ENCODE peak calls at places on chromosome 3, in five cellular contexts. One of them, this sample, is unnamed.

GRCh38 chr3:177713921-177714900 is 516.9 kb upstream of the TBL1XR1 start:
- DNase-seq in AG10803: peak
- DNase-seq in NB4: no peak
- DNase-seq in fibroblast of the aortic adventitia: peak
- DNase-seq in fibroblast of pulmonary artery: no peak
- DNase-seq in this sample: no peak

GRCh38 chr3:180433172-180433571 is 168.8 kb upstream of the TTC14 start:
- DNase-seq in NB4: no peak
- DNase-seq in AG10803: peak
- DNase-seq in fibroblast of pulmonary artery: peak
- DNase-seq in fibroblast of the aortic adventitia: peak
- DNase-seq in this sample: peak

GRCh38 chr3:31960793-31961431 is 20.1 kb downstream of the OSBPL10 start:
- DNase-seq in NB4: no peak
- DNase-seq in fibroblast of the aortic adventitia: peak
- DNase-seq in AG10803: peak
- DNase-seq in fibroblast of pulmonary artery: peak
- DNase-seq in this sample: peak

GRCh38 chr3:64074091-64074490 is 50.8 kb upstream of the PSMD6 start:
- DNase-seq in fibroblast of pulmonary artery: peak
- DNase-seq in AG10803: peak
- DNase-seq in fibroblast of the aortic adventitia: peak
- DNase-seq in NB4: peak
- DNase-seq in this sample: peak

GRCh38 chr3:119778176-119778575 is 3.7 kb upstream of the NR1I2 start:
- DNase-seq in fibroblast of the aortic adventitia: no peak
- DNase-seq in AG10803: no peak
- DNase-seq in NB4: no peak
- DNase-seq in fibroblast of pulmonary artery: no peak
- DNase-seq in this sample: no peak

GRCh38 chr3:74897006-74897405 is 282.5 kb upstream of the CNTN3 start:
- DNase-seq in AG10803: peak
- DNase-seq in fibroblast of pulmonary artery: no peak
- DNase-seq in NB4: peak
- DNase-seq in fibroblast of the aortic adventitia: no peak
- DNase-seq in this sample: peak

GRCh38 chr3:130932979-130933378 is 39.1 kb downstream of the ATP2C1 start:
- DNase-seq in AG10803: no peak
- DNase-seq in NB4: no peak
- DNase-seq in fibroblast of pulmonary artery: no peak
- DNase-seq in fibroblast of the aortic adventitia: no peak
- DNase-seq in this sample: no peak

GRCh38 chr3:55461896-55462295 is 25.2 kb downstream of the WNT5A start:
- DNase-seq in AG10803: peak
- DNase-seq in fibroblast of the aortic adventitia: peak
- DNase-seq in fibroblast of pulmonary artery: peak
- DNase-seq in NB4: no peak
- DNase-seq in this sample: peak

GRCh38 chr3:109819786-109820185 is 482.4 kb upstream of the DPPA4 start:
- DNase-seq in fibroblast of the aortic adventitia: no peak
- DNase-seq in NB4: no peak
- DNase-seq in AG10803: no peak
- DNase-seq in fibroblast of pulmonary artery: no peak
- DNase-seq in this sample: no peak

GRCh38 chr3:16864610-16865313 is 20.0 kb upstream of the PLCL2 start:
- DNase-seq in AG10803: peak
- DNase-seq in fibroblast of pulmonary artery: peak
- DNase-seq in fibroblast of the aortic adventitia: peak
- DNase-seq in NB4: no peak
- DNase-seq in this sample: peak

GRCh38 chr3:25086721-25087120 is 341.3 kb upstream of the RARB start:
- DNase-seq in fibroblast of the aortic adventitia: no peak
- DNase-seq in AG10803: no peak
- DNase-seq in fibroblast of pulmonary artery: no peak
- DNase-seq in NB4: no peak
- DNase-seq in this sample: no peak

GRCh38 chr3:141408596-141408995 is 40.3 kb downstream of the ZBTB38 start:
- DNase-seq in NB4: no peak
- DNase-seq in AG10803: no peak
- DNase-seq in fibroblast of pulmonary artery: no peak
- DNase-seq in fibroblast of the aortic adventitia: no peak
- DNase-seq in this sample: no peak

GRCh38 chr3:155442066-155442465 is 148.6 kb upstream of the STRIT1 start:
- DNase-seq in fibroblast of pulmonary artery: no peak
- DNase-seq in NB4: no peak
- DNase-seq in fibroblast of the aortic adventitia: peak
- DNase-seq in AG10803: no peak
- DNase-seq in this sample: peak

GRCh38 chr3:171873561-171873960 is 30.4 kb downstream of the TMEM212 start:
- DNase-seq in AG10803: peak
- DNase-seq in fibroblast of pulmonary artery: peak
- DNase-seq in NB4: no peak
- DNase-seq in fibroblast of the aortic adventitia: peak
- DNase-seq in this sample: peak

GRCh38 chr3:130658666-130659065 is 88.0 kb downstream of the PIK3R4 start:
- DNase-seq in fibroblast of pulmonary artery: peak
- DNase-seq in fibroblast of the aortic adventitia: peak
- DNase-seq in NB4: peak
- DNase-seq in AG10803: peak
- DNase-seq in this sample: peak

GRCh38 chr3:8052599-8053185 is 448.9 kb upstream of the LMCD1 start:
- DNase-seq in NB4: no peak
- DNase-seq in fibroblast of the aortic adventitia: no peak
- DNase-seq in AG10803: peak
- DNase-seq in fibroblast of pulmonary artery: no peak
- DNase-seq in this sample: peak

GRCh38 chr3:69370156-69370944 is 15.5 kb downstream of the FRMD4B start:
- DNase-seq in AG10803: peak
- DNase-seq in NB4: peak
- DNase-seq in fibroblast of the aortic adventitia: no peak
- DNase-seq in fibroblast of pulmonary artery: no peak
- DNase-seq in this sample: no peak

GRCh38 chr3:170220871-170221270 is 1.4 kb upstream of the PRKCI start:
- DNase-seq in fibroblast of pulmonary artery: no peak
- DNase-seq in AG10803: no peak
- DNase-seq in NB4: no peak
- DNase-seq in fibroblast of the aortic adventitia: peak
- DNase-seq in this sample: peak

GRCh38 chr3:77186728-77187127 is 146.8 kb downstream of the ROBO2 start:
- DNase-seq in AG10803: peak
- DNase-seq in fibroblast of pulmonary artery: peak
- DNase-seq in NB4: no peak
- DNase-seq in fibroblast of the aortic adventitia: no peak
- DNase-seq in this sample: peak

GRCh38 chr3:140421884-140422283 is 256.0 kb upstream of the TRIM42 start:
- DNase-seq in NB4: no peak
- DNase-seq in fibroblast of the aortic adventitia: no peak
- DNase-seq in fibroblast of pulmonary artery: no peak
- DNase-seq in AG10803: no peak
- DNase-seq in this sample: no peak

GRCh38 chr3:66675383-66675782 is 174.6 kb upstream of the LRIG1 start:
- DNase-seq in fibroblast of pulmonary artery: peak
- DNase-seq in AG10803: peak
- DNase-seq in NB4: no peak
- DNase-seq in fibroblast of the aortic adventitia: peak
- DNase-seq in this sample: no peak

GRCh38 chr3:46538803-46539442 is 27.2 kb downstream of the LRRC2 start:
- DNase-seq in fibroblast of the aortic adventitia: peak
- DNase-seq in NB4: peak
- DNase-seq in fibroblast of pulmonary artery: peak
- DNase-seq in AG10803: peak
- DNase-seq in this sample: peak

GRCh38 chr3:71180524-71180923 is 403.0 kb downstream of the FOXP1 start:
- DNase-seq in NB4: peak
- DNase-seq in AG10803: no peak
- DNase-seq in fibroblast of the aortic adventitia: no peak
- DNase-seq in fibroblast of pulmonary artery: no peak
- DNase-seq in this sample: no peak

GRCh38 chr3:80606073-80606472 is 838.3 kb upstream of the ROBO1 start:
- DNase-seq in NB4: no peak
- DNase-seq in AG10803: no peak
- DNase-seq in fibroblast of the aortic adventitia: no peak
- DNase-seq in fibroblast of pulmonary artery: no peak
- DNase-seq in this sample: no peak
- TF ChIP-seq CTCF in NB4: no peak
- TF ChIP-seq CTCF in AG10803: no peak
- TF ChIP-seq CTCF in fibroblast of the aortic adventitia: no peak
- TF ChIP-seq CTCF in fibroblast of pulmonary artery: no peak
- TF ChIP-seq CTCF in this sample: no peak

GRCh38 chr3:183268361-183268760 is 15.3 kb downstream of the B3GNT5 start:
- DNase-seq in fibroblast of pulmonary artery: no peak
- DNase-seq in NB4: no peak
- DNase-seq in fibroblast of the aortic adventitia: no peak
- DNase-seq in AG10803: no peak
- DNase-seq in this sample: no peak

GRCh38 chr3:183265713-183266417 is 12.8 kb downstream of the B3GNT5 start:
- DNase-seq in AG10803: peak
- DNase-seq in fibroblast of the aortic adventitia: peak
- DNase-seq in NB4: peak
- DNase-seq in fibroblast of pulmonary artery: peak
- DNase-seq in this sample: peak

GRCh38 chr3:183265157-183265642 is 12.1 kb downstream of the B3GNT5 start:
- DNase-seq in fibroblast of the aortic adventitia: no peak
- DNase-seq in NB4: peak
- DNase-seq in AG10803: peak
- DNase-seq in fibroblast of pulmonary artery: peak
- DNase-seq in this sample: peak

GRCh38 chr3:183267140-183267539 is 14.1 kb downstream of the B3GNT5 start:
- DNase-seq in NB4: no peak
- DNase-seq in fibroblast of pulmonary artery: no peak
- DNase-seq in AG10803: no peak
- DNase-seq in fibroblast of the aortic adventitia: no peak
- DNase-seq in this sample: no peak

GRCh38 chr3:183266454-183266853 is 13.4 kb downstream of the B3GNT5 start:
- DNase-seq in NB4: no peak
- DNase-seq in AG10803: no peak
- DNase-seq in fibroblast of pulmonary artery: no peak
- DNase-seq in fibroblast of the aortic adventitia: no peak
- DNase-seq in this sample: no peak
- H3K4me3 ChIP-seq in NB4: no peak
- H3K4me3 ChIP-seq in AG10803: no peak
- H3K4me3 ChIP-seq in fibroblast of pulmonary artery: no peak
- H3K4me3 ChIP-seq in fibroblast of the aortic adventitia: no peak
- H3K4me3 ChIP-seq in this sample: no peak

GRCh38 chr3:132256984-132257383 is 60.2 kb upstream of the ACP3 start:
- DNase-seq in fibroblast of pulmonary artery: peak
- DNase-seq in fibroblast of the aortic adventitia: peak
- DNase-seq in NB4: peak
- DNase-seq in AG10803: peak
- DNase-seq in this sample: peak
- TF ChIP-seq CTCF in fibroblast of pulmonary artery: peak
- TF ChIP-seq CTCF in fibroblast of the aortic adventitia: peak
- TF ChIP-seq CTCF in NB4: peak
- TF ChIP-seq CTCF in AG10803: peak
- TF ChIP-seq CTCF in this sample: peak

DNA sequence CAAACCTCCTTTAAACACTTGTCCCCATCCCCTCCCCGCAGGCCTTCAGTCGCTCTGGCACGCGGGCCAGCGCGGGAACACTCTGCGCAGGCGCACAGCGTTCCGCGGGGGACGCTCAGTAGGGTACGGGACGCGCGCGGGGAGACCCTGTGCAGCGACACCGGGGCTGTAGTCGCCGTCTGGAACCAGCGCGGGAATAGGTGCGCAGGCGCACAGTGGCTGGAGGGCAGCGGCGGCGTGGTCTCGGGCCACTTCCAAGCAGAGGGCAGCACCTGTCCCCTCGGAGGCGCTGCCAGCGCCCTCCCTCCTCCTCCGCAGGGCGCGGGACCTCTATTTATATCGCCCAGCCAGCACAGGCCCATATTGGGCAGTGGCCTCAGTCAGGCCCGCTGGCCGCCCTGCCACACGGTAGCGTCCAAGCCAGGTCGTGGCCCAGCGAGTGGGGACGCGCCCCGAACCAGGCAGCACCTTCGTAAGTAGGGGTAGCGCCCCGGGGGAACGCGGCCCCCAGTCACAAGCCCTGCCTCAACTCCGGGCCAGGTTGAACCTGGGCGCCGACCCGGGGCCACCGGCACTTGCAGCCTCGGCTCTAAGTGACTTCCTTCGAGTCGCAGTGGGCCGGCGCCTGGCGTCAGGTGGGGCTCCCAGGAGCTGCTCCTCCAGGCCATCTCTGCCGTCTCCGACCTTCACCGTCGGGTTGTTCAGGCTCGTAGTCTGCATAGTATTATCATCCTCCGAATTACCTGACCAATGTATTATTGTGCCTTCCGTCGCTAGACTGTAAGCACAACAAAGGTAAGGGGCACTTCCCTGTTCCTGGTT is at the start of gene KBTBD12:
- DNase-seq in NB4: no peak
- DNase-seq in AG10803: no peak
- DNase-seq in fibroblast of the aortic adventitia: no peak
- DNase-seq in fibroblast of pulmonary artery: no peak
- DNase-seq in this sample: no peak
- H3K4me3 ChIP-seq in NB4: no peak
- H3K4me3 ChIP-seq in AG10803: peak
- H3K4me3 ChIP-seq in fibroblast of the aortic adventitia: peak
- H3K4me3 ChIP-seq in fibroblast of pulmonary artery: peak
- H3K4me3 ChIP-seq in this sample: peak

GRCh38 chr3:184017672-184018423 is at the start of gene ABCC5:
- DNase-seq in NB4: peak
- DNase-seq in fibroblast of the aortic adventitia: peak
- DNase-seq in AG10803: peak
- DNase-seq in fibroblast of pulmonary artery: peak
- DNase-seq in this sample: peak
- TF ChIP-seq CTCF in NB4: no peak
- TF ChIP-seq CTCF in fibroblast of the aortic adventitia: no peak
- TF ChIP-seq CTCF in AG10803: peak
- TF ChIP-seq CTCF in fibroblast of pulmonary artery: peak
- TF ChIP-seq CTCF in this sample: no peak

GRCh38 chr3:9553021-9553948 is at the start of gene LHFPL4:
- DNase-seq in fibroblast of the aortic adventitia: no peak
- DNase-seq in AG10803: no peak
- DNase-seq in NB4: no peak
- DNase-seq in fibroblast of pulmonary artery: no peak
- DNase-seq in this sample: no peak
- H3K4me3 ChIP-seq in fibroblast of the aortic adventitia: no peak
- H3K4me3 ChIP-seq in AG10803: no peak
- H3K4me3 ChIP-seq in NB4: no peak
- H3K4me3 ChIP-seq in fibroblast of pulmonary artery: no peak
- H3K4me3 ChIP-seq in this sample: no peak

GRCh38 chr3:68017069-68017468 is 362.7 kb upstream of the SUCLG2 start:
- DNase-seq in NB4: no peak
- DNase-seq in AG10803: no peak
- DNase-seq in fibroblast of pulmonary artery: no peak
- DNase-seq in fibroblast of the aortic adventitia: no peak
- DNase-seq in this sample: no peak

DNA sequence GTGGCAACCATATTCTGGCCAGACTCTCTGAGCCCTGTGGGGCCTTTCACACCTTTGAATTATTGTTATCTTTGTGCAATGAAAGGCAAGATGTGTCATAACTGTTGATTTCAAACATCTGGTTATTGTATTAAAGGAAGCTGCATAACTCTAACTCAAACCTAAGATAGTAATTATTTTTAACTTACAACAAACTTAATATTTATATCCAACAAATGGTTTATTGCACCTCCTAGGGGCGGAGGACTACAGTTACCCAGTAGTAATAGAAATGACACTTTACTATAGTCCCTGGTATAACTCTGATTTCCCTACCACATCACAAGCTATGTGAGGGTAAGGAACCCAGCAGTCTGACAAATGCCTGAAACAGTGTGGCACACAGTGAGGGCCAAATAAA is 363.9 kb upstream of the SUCLG2 start:
- DNase-seq in NB4: no peak
- DNase-seq in fibroblast of pulmonary artery: no peak
- DNase-seq in AG10803: no peak
- DNase-seq in fibroblast of the aortic adventitia: no peak
- DNase-seq in this sample: no peak
- TF ChIP-seq CTCF in NB4: no peak
- TF ChIP-seq CTCF in fibroblast of pulmonary artery: no peak
- TF ChIP-seq CTCF in AG10803: no peak
- TF ChIP-seq CTCF in fibroblast of the aortic adventitia: no peak
- TF ChIP-seq CTCF in this sample: no peak

This sample was measured in fibroblast of mammary gland.